ENCODE peak calls at places on chromosomes 11 and 22, in four cellular contexts. One of them, this sample, is unnamed.

GRCh38 chr11:113286509-113287497 is 27.6 kb upstream of the TTC12 start:
- DNase-seq in AG08395: peak
- DNase-seq in T1000: no peak
- DNase-seq in activated T-helper 1 cell treated with Interleukin-2 at 50 U/mL for 16 hours: no peak
- DNase-seq in this sample: peak

GRCh38 chr22:26671317-26672059 is 14.1 kb downstream of the MIAT start:
- DNase-seq in AG08395: no peak
- DNase-seq in T1000: no peak
- DNase-seq in activated T-helper 1 cell treated with Interleukin-2 at 50 U/mL for 16 hours: peak
- DNase-seq in this sample: no peak

GRCh38 chr11:45687836-45688235 is 22.4 kb upstream of the CHST1 start:
- DNase-seq in AG08395: no peak
- DNase-seq in T1000: no peak
- DNase-seq in activated T-helper 1 cell treated with Interleukin-2 at 50 U/mL for 16 hours: no peak
- DNase-seq in this sample: no peak

GRCh38 chr11:73085189-73085875 is 56.8 kb downstream of the FCHSD2 start:
- DNase-seq in AG08395: peak
- DNase-seq in T1000: no peak
- DNase-seq in activated T-helper 1 cell treated with Interleukin-2 at 50 U/mL for 16 hours: no peak
- DNase-seq in this sample: no peak

GRCh38 chr11:57340228-57340627 is 2.1 kb downstream of the P2RX3 start:
- DNase-seq in AG08395: no peak
- DNase-seq in T1000: no peak
- DNase-seq in activated T-helper 1 cell treated with Interleukin-2 at 50 U/mL for 16 hours: no peak
- DNase-seq in this sample: peak

GRCh38 chr11:114052160-114052559 is 7.4 kb upstream of the ZBTB16 start:
- DNase-seq in AG08395: no peak
- DNase-seq in T1000: no peak
- DNase-seq in activated T-helper 1 cell treated with Interleukin-2 at 50 U/mL for 16 hours: no peak
- DNase-seq in this sample: no peak

GRCh38 chr22:43945632-43946390 is 9.4 kb upstream of the SAMM50 start:
- DNase-seq in AG08395: peak
- DNase-seq in T1000: peak
- DNase-seq in activated T-helper 1 cell treated with Interleukin-2 at 50 U/mL for 16 hours: peak
- DNase-seq in this sample: peak

GRCh38 chr11:1349074-1349931 is 39.9 kb upstream of the TOLLIP start:
- DNase-seq in AG08395: no peak
- DNase-seq in T1000: no peak
- DNase-seq in activated T-helper 1 cell treated with Interleukin-2 at 50 U/mL for 16 hours: no peak
- DNase-seq in this sample: no peak

GRCh38 chr11:126426126-126426525 is 70.6 kb downstream of the ST3GAL4 start:
- DNase-seq in AG08395: no peak
- DNase-seq in T1000: no peak
- DNase-seq in activated T-helper 1 cell treated with Interleukin-2 at 50 U/mL for 16 hours: no peak
- DNase-seq in this sample: no peak

GRCh38 chr11:3616721-3617460 is 24.9 kb downstream of the ART5 start:
- DNase-seq in AG08395: no peak
- DNase-seq in T1000: no peak
- DNase-seq in activated T-helper 1 cell treated with Interleukin-2 at 50 U/mL for 16 hours: no peak
- DNase-seq in this sample: no peak

GRCh38 chr11:98107736-98108135 is 913.0 kb upstream of the CNTN5 start:
- DNase-seq in AG08395: no peak
- DNase-seq in T1000: no peak
- DNase-seq in activated T-helper 1 cell treated with Interleukin-2 at 50 U/mL for 16 hours: no peak
- DNase-seq in this sample: no peak